ENCODE peak calls at places on chromosomes 6 and 20, in four cellular contexts. K is body of pancreas, L is AG04450, C is left lung. Y is an unnamed sample.

GRCh38 chr20:55160022-55160421 is 684.6 kb downstream of the DOK5 start:
- DNase-seq in C (no peak), K (no peak), L (no peak), Y (no peak)

GRCh38 chr6:15776458-15776980 is 113.7 kb upstream of the DTNBP1 start:
- DNase-seq in C (no peak), L (no peak), K (no peak), Y (no peak)

GRCh38 chr6:108027594-108027993 is 46.9 kb downstream of the OSTM1 start:
- DNase-seq in C (no peak), L (no peak), K (peak; percentile 63), Y (peak; percentile 84)

GRCh38 chr6:2237001-2237400 is 8.4 kb downstream of the GMDS start:
- DNase-seq in K (peak; percentile 24), L (peak; percentile 78), C (no peak), Y (no peak)

GRCh38 chr6:146260886-146261285 is 232.0 kb downstream of the GRM1 start:
- DNase-seq in L (no peak), K (no peak), C (no peak), Y (no peak)

GRCh38 chr6:140105857-140106256 is 731.4 kb upstream of the CITED2 start:
- DNase-seq in K (no peak), L (no peak), C (no peak), Y (no peak)

GRCh38 chr6:1686117-1687098 is 76.7 kb downstream of the FOXC1 start:
- DNase-seq in C (peak; percentile 62), K (no peak), L (peak; percentile 77), Y (no peak)

GRCh38 chr6:44008821-44009370 is 118.4 kb downstream of the MRPL14 start:
- DNase-seq in L (no peak), C (no peak), K (no peak), Y (no peak)

GRCh38 chr6:5472583-5472982 is 211.3 kb downstream of the FARS2 start:
- DNase-seq in C (no peak), K (no peak), L (no peak), Y (no peak)

GRCh38 chr6:34610819-34611477 is 54.8 kb upstream of the SPDEF start:
- DNase-seq in C (no peak), K (peak; percentile 51), L (peak; percentile 59), Y (no peak)

GRCh38 chr6:144675231-144675861 is 390.2 kb downstream of the UTRN start:
- DNase-seq in C (peak; percentile 52), K (peak; percentile 56), L (no peak), Y (peak; percentile 79)

GRCh38 chr6:138493413-138493812 is 5.9 kb downstream of the NHSL1 start:
- DNase-seq in K (peak; percentile 52), C (no peak), L (no peak), Y (no peak)

GRCh38 chr20:17721802-17722486 is 22.2 kb downstream of the BANF2 start:
- DNase-seq in K (peak; percentile 78), L (no peak), C (no peak), Y (peak; percentile 69)

GRCh38 chr6:64591682-64592081 is 956.1 kb downstream of the PHF3 start:
- DNase-seq in L (no peak), K (no peak), C (no peak), Y (no peak)

GRCh38 chr6:157386454-157386853 is 5.5 kb downstream of the ZDHHC14 start:
- DNase-seq in K (no peak), C (no peak), L (no peak), Y (no peak)

GRCh38 chr6:31308050-31308844 is 36.4 kb upstream of the HLA-C start:
- DNase-seq in K (peak; percentile 90), L (no peak), C (peak; percentile 65), Y (peak; percentile 87)

GRCh38 chr6:27019651-27020552 is 227.6 kb upstream of the PRSS16 start:
- DNase-seq in K (peak; percentile 92), L (peak; percentile 81), C (peak; percentile 84), Y (peak; percentile 86)

GRCh38 chr20:52003976-52004375 is 187.6 kb downstream of the ZFP64 start:
- DNase-seq in C (no peak), K (no peak), L (no peak), Y (no peak)

GRCh38 chr6:139129284-139129683 is 5.6 kb upstream of the HECA start:
- DNase-seq in C (no peak), K (no peak), L (no peak), Y (no peak)

GRCh38 chr6:17470209-17470952 is 77.0 kb downstream of the CAP2 start:
- DNase-seq in L (no peak), K (no peak), C (no peak), Y (no peak)

GRCh38 chr20:63745424-63745805 is 5.8 kb downstream of the SLC2A4RG start:
- DNase-seq in K (no peak), C (no peak), L (no peak), Y (no peak)

GRCh38 chr6:147949981-147950622 is 392.5 kb upstream of the SASH1 start:
- DNase-seq in C (no peak), L (no peak), K (no peak), Y (no peak)

GRCh38 chr20:21048841-21049273 is 57.3 kb downstream of the LINC00237 start:
- DNase-seq in L (no peak), C (no peak), K (no peak), Y (peak; percentile 54)

DNA sequence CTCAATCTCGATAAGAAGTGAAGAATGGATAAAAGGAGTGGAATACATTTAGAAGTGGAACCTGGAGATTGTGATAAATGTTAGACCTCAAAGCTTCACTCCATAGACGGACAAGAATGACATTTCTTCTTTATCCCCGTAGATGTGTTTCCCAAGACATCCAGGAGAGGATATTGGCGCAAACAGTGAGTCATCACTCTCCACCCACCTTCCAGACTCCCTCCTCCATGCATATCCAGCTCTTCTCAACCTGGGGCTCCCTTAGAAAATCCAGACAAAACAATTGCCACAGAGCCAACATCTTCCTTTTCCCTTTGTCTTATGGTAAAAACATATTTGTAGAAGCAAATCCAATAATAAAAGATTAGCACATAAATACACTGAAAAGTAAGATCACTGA is 586.1 kb downstream of the PTPRT start:
- DNase-seq in K (no peak), L (no peak), C (no peak), Y (no peak)
- H3K27ac ChIP-seq in K (no peak overlapping the region), L (no peak overlapping the region), C (no peak overlapping the region), Y (no peak overlapping the region)

GRCh38 chr6:39047434-39048327 is 900 bp upstream of the GLP1R start:
- DNase-seq in K (no peak), C (no peak), L (no peak), Y (no peak)
- H3K27me3 ChIP-seq in K (no peaks in the 10 kb centered on the region), C (peaks cover 29% of the 10 kb centered on the region), L (peaks cover 25% of the 10 kb centered on the region), Y (peaks cover 16% of the 10 kb centered on the region)

GRCh38 chr6:109117346-109118035 is 22.2 kb downstream of the CEP57L1 start:
- DNase-seq in L (no peak), C (no peak), K (no peak), Y (peak; percentile 52)
- H3K27ac ChIP-seq in L (no peak overlapping the region), C (no peak overlapping the region), K (no peak overlapping the region), Y (no peak overlapping the region)

GRCh38 chr20:16595376-16595775 is 22.1 kb upstream of the KIF16B start:
- DNase-seq in L (no peak), K (no peak), C (no peak), Y (no peak)

GRCh38 chr20:16587066-16587465 is 13.8 kb upstream of the KIF16B start:
- DNase-seq in L (no peak), C (no peak), K (no peak), Y (no peak)

GRCh38 chr20:16588241-16588640 is 15.0 kb upstream of the KIF16B start:
- DNase-seq in L (no peak), K (no peak), C (no peak), Y (no peak)

GRCh38 chr20:16589623-16590022 is 16.4 kb upstream of the KIF16B start:
- DNase-seq in K (no peak), C (no peak), L (no peak), Y (no peak)

DNA sequence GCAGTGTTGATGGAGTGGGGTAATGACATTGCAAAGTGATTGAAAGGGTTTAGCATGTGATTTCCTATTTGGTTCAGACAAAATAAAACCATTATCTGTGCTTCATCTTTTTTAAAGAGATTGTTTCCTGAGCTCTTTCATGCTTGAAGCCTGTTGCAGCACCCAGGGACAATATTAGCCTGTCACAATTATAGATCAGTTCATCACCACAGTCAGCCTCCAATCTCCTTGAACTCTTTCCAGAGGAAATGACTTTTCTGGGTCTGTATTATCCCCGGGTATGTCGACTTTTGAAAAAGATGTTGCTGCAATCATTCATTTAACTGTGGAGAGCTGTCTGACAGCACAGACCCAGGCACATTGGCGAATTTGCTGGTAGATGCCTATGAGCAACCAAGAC is 17.0 kb upstream of the KIF16B start:
- DNase-seq in K (no peak), C (no peak), L (no peak), Y (no peak)
- H3K27me3 ChIP-seq in K (no peaks in the 10 kb centered on the region), C (no peaks in the 10 kb centered on the region), L (peaks cover 2% of the 10 kb centered on the region), Y (no peaks in the 10 kb centered on the region)